ENCODE peak calls at places on chromosomes 6 and 20, in five cellular contexts. D, J, W, H and S are unnamed samples.

GRCh38 chr20:49344975-49345374 is 67.1 kb upstream of the ZNFX1 start:
- DNase-seq in D (no peak), H (no peak), J (no peak), W (no peak), S (no peak)

GRCh38 chr6:62623851-62624532 is 338.0 kb upstream of the KHDRBS2 start:
- DNase-seq in J (no peak), W (no peak), H (no peak), D (no peak), S (no peak)

GRCh38 chr20:2137552-2138201 is 36.0 kb downstream of the STK35 start:
- DNase-seq in H (no peak), J (no peak), D (no peak), W (no peak), S (no peak)

GRCh38 chr6:163926642-163927041 is 512.1 kb downstream of the QKI start:
- DNase-seq in W (no peak), H (no peak), D (no peak), J (no peak), S (no peak)

GRCh38 chr6:39095578-39095977 is 19.4 kb downstream of the SAYSD1 start:
- DNase-seq in J (no peak), D (no peak), W (no peak), H (no peak), S (no peak)

GRCh38 chr6:136326038-136326561 is 36.5 kb upstream of the BCLAF1 start:
- DNase-seq in W (no peak), D (peak), J (no peak), H (peak), S (peak)

GRCh38 chr6:33114428-33114827 is 38.6 kb downstream of the HLA-DPB1 start:
- DNase-seq in D (no peak), W (no peak), H (no peak), J (no peak), S (no peak)

GRCh38 chr6:31094389-31094881 is 17.9 kb downstream of the C6orf15 start:
- DNase-seq in H (no peak), D (peak), J (peak), W (no peak), S (peak)

GRCh38 chr6:143939364-143939763 is 68.7 kb downstream of the PLAGL1 start:
- DNase-seq in D (no peak), H (no peak), J (no peak), W (no peak), S (no peak)

GRCh38 chr6:167573461-167574215 is 248.8 kb downstream of the TTLL2 start:
- DNase-seq in J (no peak), D (no peak), H (no peak), W (no peak), S (no peak)

GRCh38 chr20:37994512-37994911 is 38.7 kb downstream of the TTI1 start:
- DNase-seq in H (no peak), J (no peak), D (no peak), W (no peak), S (no peak)

GRCh38 chr20:46670585-46671584 is 18.4 kb downstream of the TP53RK start:
- DNase-seq in W (no peak), J (no peak), D (peak), H (no peak), S (no peak)

GRCh38 chr6:52390361-52390727 is 28.4 kb downstream of the PAQR8 start:
- DNase-seq in J (no peak), H (no peak), D (no peak), W (peak), S (peak)

GRCh38 chr6:163777706-163778105 is 363.2 kb downstream of the QKI start:
- DNase-seq in H (no peak), J (no peak), W (no peak), D (no peak), S (no peak)

GRCh38 chr6:98590957-98591356 is 243.4 kb upstream of the POU3F2 start:
- DNase-seq in D (peak), J (no peak), W (no peak), H (no peak), S (peak)

GRCh38 chr20:58649288-58650180 is 1.5 kb upstream of the STX16 start:
- DNase-seq in D (no peak), J (peak), H (no peak), W (peak), S (no peak)

GRCh38 chr6:44538841-44539240 is 151.3 kb downstream of the CDC5L start:
- DNase-seq in D (no peak), W (no peak), H (no peak), J (no peak), S (no peak)

GRCh38 chr6:139981810-139982550 is 607.5 kb upstream of the CITED2 start:
- DNase-seq in J (no peak), W (no peak), H (peak), D (peak), S (peak)

GRCh38 chr6:101429291-101429690 is 35.8 kb downstream of the GRIK2 start:
- DNase-seq in D (no peak), H (no peak), J (no peak), W (no peak), S (no peak)

GRCh38 chr20:561437-562231 is 18.0 kb upstream of the CSNK2A1 start:
- DNase-seq in H (peak), W (peak), D (peak), J (peak), S (no peak)

GRCh38 chr6:6696867-6697531 is 108.5 kb downstream of the LY86 start:
- DNase-seq in H (peak), J (peak), D (peak), W (peak), S (no peak)

GRCh38 chr20:63829943-63830820 is 882 bp downstream of the ZBTB46 start:
- DNase-seq in D (no peak), W (peak), H (no peak), J (no peak), S (no peak)

GRCh38 chr20:21450572-21450971 is 53.2 kb upstream of the NKX2-4 start:
- DNase-seq in D (no peak), H (no peak), W (no peak), J (no peak), S (no peak)

GRCh38 chr6:145875496-145876244 is 61.1 kb upstream of the FBXO30 start:
- DNase-seq in J (no peak), W (no peak), D (no peak), H (no peak), S (no peak)

GRCh38 chr6:108961985-108962384 is 113.8 kb downstream of the ARMC2 start:
- DNase-seq in W (no peak), J (no peak), D (no peak), H (no peak), S (no peak)

GRCh38 chr20:36468149-36469000 is 72.9 kb upstream of the MYL9 start:
- DNase-seq in J (no peak), H (no peak), D (no peak), W (no peak), S (peak)

GRCh38 chr20:21527908-21528307 is 14.0 kb upstream of the NKX2-2 start:
- DNase-seq in H (no peak), D (no peak), J (no peak), W (no peak), S (no peak)

GRCh38 chr6:55433446-55434130 is 106.3 kb downstream of the GFRAL start:
- DNase-seq in J (no peak), D (no peak), H (no peak), W (no peak), S (no peak)

GRCh38 chr20:60011512-60012507 is 53.6 kb downstream of the CDH26 start:
- DNase-seq in J (no peak), W (no peak), D (peak), H (no peak), S (peak)